ENCODE peak calls at places on chromosomes 5 and 9, in seven cellular contexts. X is endodermal cell; A is neural progenitor cell; O is Panc1; Q is AG04450; G is GM23338; C is CD8-positive, alpha-beta T cell. E is an unnamed sample.

GRCh38 chr5:54643679-54644078 is 126.1 kb downstream of the SNX18 start:
- DNase-seq in O (no peak), X (no peak), G (no peak), Q (no peak), A (no peak), C (no peak), E (no peak)

GRCh38 chr5:117255211-117256032 is 680.8 kb upstream of the SEMA6A start:
- DNase-seq in A (no peak), C (no peak), O (no peak), X (no peak), Q (no peak), G (no peak), E (no peak)

GRCh38 chr5:179261301-179262125 is 83.7 kb downstream of the ADAMTS2 start:
- DNase-seq in Q (no peak), O (no peak), A (peak), C (no peak), X (peak), G (peak), E (peak)

GRCh38 chr5:124823336-124823849 is 77.0 kb upstream of the ZNF608 start:
- DNase-seq in Q (no peak), A (no peak), C (no peak), O (no peak), X (no peak), G (no peak), E (no peak)

GRCh38 chr5:176337913-176338312 is 23.7 kb downstream of the KIAA1191 start:
- DNase-seq in A (no peak), O (no peak), X (no peak), G (no peak), C (no peak), Q (no peak), E (no peak)

GRCh38 chr9:108207611-108208051 is 648.2 kb downstream of the ACTL7B start:
- DNase-seq in O (no peak), X (no peak), A (no peak), Q (peak), C (no peak), G (no peak), E (no peak)

GRCh38 chr9:86668488-86668887 is 278.8 kb downstream of the GAS1 start:
- DNase-seq in O (no peak), G (no peak), X (no peak), A (no peak), C (no peak), Q (no peak), E (no peak)

GRCh38 chr5:76801159-76801802 is 17.5 kb upstream of the F2RL1 start:
- DNase-seq in A (no peak), Q (no peak), C (no peak), O (no peak), G (no peak), X (no peak), E (no peak)

GRCh38 chr5:129043894-129044293 is 50.7 kb upstream of the ISOC1 start:
- DNase-seq in A (no peak), X (no peak), G (no peak), Q (no peak), O (no peak), C (no peak), E (no peak)

GRCh38 chr9:126906086-126906485 is 8.5 kb upstream of the RALGPS1 start:
- DNase-seq in A (no peak), G (no peak), O (no peak), C (no peak), Q (no peak), X (no peak), E (no peak)

GRCh38 chr9:33524431-33524947 is 438 bp downstream of the ANKRD18B start:
- DNase-seq in A (peak), Q (no peak), G (peak), X (peak), C (no peak), O (no peak), E (peak)

GRCh38 chr9:69379250-69379982 is 54.4 kb downstream of the ENTREP1 start:
- DNase-seq in O (no peak), A (no peak), C (no peak), Q (no peak), G (no peak), X (no peak), E (peak)

GRCh38 chr5:41762426-41762825 is 107.8 kb downstream of the OXCT1 start:
- DNase-seq in C (no peak), G (no peak), O (no peak), Q (no peak), A (no peak), X (no peak), E (no peak)

GRCh38 chr5:4643190-4643589 is 496.9 kb upstream of the ADAMTS16 start:
- DNase-seq in O (no peak), C (no peak), A (no peak), Q (no peak), G (peak), X (no peak), E (no peak)

GRCh38 chr5:130104895-130105684 is 200.8 kb downstream of the CHSY3 start:
- DNase-seq in X (no peak), Q (no peak), G (no peak), O (no peak), C (no peak), A (no peak), E (no peak)

GRCh38 chr9:24095246-24095645 is 269.2 kb upstream of the ELAVL2 start:
- DNase-seq in X (no peak), C (no peak), O (no peak), G (no peak), Q (no peak), A (no peak), E (no peak)

DNA sequence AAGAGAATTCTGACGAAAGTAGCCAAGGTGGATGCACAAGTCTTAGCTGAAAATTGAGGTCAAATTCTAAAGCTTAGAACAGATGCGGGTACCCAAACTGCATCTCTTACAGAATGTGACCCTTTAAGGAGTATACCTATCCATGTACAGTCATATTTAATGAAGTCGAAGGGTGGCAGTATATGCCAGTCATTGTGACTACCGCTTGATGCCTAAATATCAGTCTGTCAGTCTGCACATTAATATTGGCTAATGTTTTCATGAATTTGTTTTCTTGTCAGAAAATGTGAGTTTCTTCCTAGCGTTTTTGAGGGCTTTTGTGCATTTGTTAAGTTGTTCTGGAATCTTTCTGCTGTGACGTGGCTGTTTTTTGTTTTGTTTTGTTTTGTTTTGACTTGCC is 264.5 kb upstream of the ELAVL2 start:
- DNase-seq in C (no peak), Q (no peak), O (no peak), A (no peak), X (no peak), G (no peak), E (no peak)
- TF ChIP-seq CTCF in C (no peak), Q (no peak), O (no peak), A (peak), X (peak), G (no peak), E (no peak)

DNA sequence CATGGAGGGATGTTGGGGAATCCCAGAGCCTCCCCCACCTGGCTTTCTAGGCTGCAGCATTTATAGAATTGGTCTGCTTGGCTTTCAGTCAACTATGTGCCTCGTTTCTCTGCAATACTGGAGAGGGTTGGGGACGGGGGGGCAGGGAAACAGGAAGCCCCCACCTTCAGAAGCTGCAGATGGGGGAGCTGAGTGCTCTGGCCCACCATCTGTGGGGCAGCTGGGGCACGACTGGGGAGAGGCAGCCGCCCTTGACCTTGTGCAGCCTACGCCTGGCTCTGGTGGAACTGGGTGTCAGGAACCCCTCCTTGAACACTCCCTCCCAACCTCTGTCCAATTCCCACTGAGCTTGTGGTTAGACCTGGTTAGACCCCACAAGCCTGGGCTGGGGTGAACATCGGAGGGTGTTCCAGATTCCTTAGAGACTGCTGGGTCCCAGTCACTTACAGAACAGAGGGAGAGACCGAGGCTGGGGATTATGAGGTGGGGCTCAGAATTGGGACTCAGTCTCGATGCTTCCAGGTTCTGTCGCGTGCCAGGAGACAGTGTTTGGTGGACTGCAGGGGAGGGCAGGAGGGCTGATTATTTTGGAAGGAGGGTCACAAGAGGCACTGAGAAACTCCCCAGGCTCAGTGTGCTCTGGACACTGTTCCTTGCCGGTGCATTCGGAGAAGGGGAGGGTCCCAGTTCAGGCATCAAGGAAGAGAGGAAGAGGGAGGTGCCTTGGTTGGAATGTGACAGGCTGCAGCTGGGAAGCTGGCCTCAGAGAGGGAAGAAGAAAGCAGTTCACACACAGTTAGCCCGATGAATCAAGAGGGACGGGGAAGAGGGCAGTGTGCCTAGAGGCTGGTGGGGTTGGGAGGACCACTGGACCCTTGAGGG is 25.6 kb downstream of the COL27A1 start:
- DNase-seq in G (peak), X (peak), O (no peak), C (no peak), A (peak), Q (no peak), E (no peak)
- H3K27ac ChIP-seq in G (no peak), X (no peak), O (no peak), C (no peak), A (no peak), Q (peak), E (no peak)

GRCh38 chr9:27198175-27198574 is 89.2 kb downstream of the TEK start:
- DNase-seq in Q (peak), X (peak), O (no peak), C (no peak), A (peak), G (peak), E (peak)
- TF ChIP-seq CTCF in Q (peak), X (peak), O (no peak), C (no peak), A (peak), G (peak), E (peak)

GRCh38 chr5:19920761-19921160 is 67.2 kb downstream of the CDH18 start:
- DNase-seq in Q (no peak), C (no peak), X (no peak), O (no peak), G (no peak), A (no peak), E (no peak)
- H3K27ac ChIP-seq in Q (no peak), C (no peak), X (no peak), O (no peak), G (no peak), A (no peak), E (no peak)